ENCODE peak calls at places on chromosomes 2 and 18, in seven cellular contexts. A is GM19239; D is neural crest cell; P is hypothalamus; V is Kasumi-1; B is erythroblast; K is CD8-positive, alpha-beta T cell. U is an unnamed sample.

GRCh38 chr2:47219970-47220369 is 64.9 kb upstream of the STPG4 start:
- DNase-seq in V (no peak), K (no peak), D (no peak), B (no peak), A (no peak), P (no peak), U (no peak)

GRCh38 chr2:1226766-1227165 is 186.5 kb upstream of the TPO start:
- DNase-seq in P (no peak), B (no peak), D (no peak), K (no peak), A (no peak), V (no peak), U (no peak)

GRCh38 chr18:75421656-75422055 is 5.8 kb downstream of the SMIM21 start:
- DNase-seq in P (no peak), K (no peak), B (no peak), V (no peak), D (no peak), A (no peak), U (no peak)

GRCh38 chr2:31414601-31415241 is at the start of gene XDH:
- DNase-seq in A (no peak), V (peak; percentile 4), B (no peak), P (no peak), K (no peak), D (no peak), U (no peak)

GRCh38 chr2:11370377-11371098 is 26.1 kb upstream of the ROCK2 start:
- DNase-seq in B (no peak), D (no peak), K (no peak), A (no peak), V (no peak), P (no peak), U (no peak)

GRCh38 chr18:73318732-73319479 is 451.1 kb upstream of the NETO1 start:
- DNase-seq in B (peak; percentile 35), D (no peak), V (no peak), P (no peak), K (no peak), A (no peak), U (no peak)

GRCh38 chr2:98378901-98379300 is 32.6 kb downstream of the CNGA3 start:
- DNase-seq in D (no peak), A (no peak), K (no peak), P (no peak), B (no peak), V (no peak), U (no peak)

GRCh38 chr18:2656237-2657042 is 914 bp downstream of the SMCHD1 start:
- DNase-seq in B (peak; percentile 83), A (no peak), P (no peak), D (no peak), V (peak; percentile 37), K (peak; percentile 46), U (no peak)

GRCh38 chr2:74740395-74741075 is 86.5 kb downstream of the SEMA4F start:
- DNase-seq in V (peak; percentile 6), A (no peak), B (no peak), D (no peak), K (no peak), P (no peak), U (no peak)

GRCh38 chr2:171522804-171523338 is 597 bp downstream of the CYBRD1 start:
- DNase-seq in V (peak; percentile 69), A (peak; percentile 24), D (peak; percentile 32), B (peak; percentile 71), K (no peak), P (peak; percentile 41), U (peak; percentile 57)

GRCh38 chr2:20654414-20654813 is 3.5 kb upstream of the HS1BP3 start:
- DNase-seq in K (no peak), D (no peak), P (no peak), V (no peak), A (no peak), B (no peak), U (no peak)

GRCh38 chr2:215397632-215398341 is 38.1 kb downstream of the FN1 start:
- DNase-seq in V (no peak), A (no peak), D (no peak), P (no peak), K (no peak), B (no peak), U (no peak)

GRCh38 chr2:84741182-84741822 is 139.6 kb downstream of the TRABD2A start:
- DNase-seq in B (peak; percentile 3), D (no peak), A (peak; percentile 16), V (peak; percentile 16), K (peak; percentile 41), P (no peak), U (no peak)

GRCh38 chr2:202941771-202942170 is 29.7 kb downstream of the CARF start:
- DNase-seq in V (no peak), K (no peak), A (no peak), D (no peak), B (no peak), P (no peak), U (no peak)

GRCh38 chr2:233967163-233967562 is 50.0 kb downstream of the TRPM8 start:
- DNase-seq in P (no peak), A (no peak), D (no peak), V (no peak), K (no peak), B (no peak), U (no peak)

GRCh38 chr18:57915848-57916596 is 112.9 kb upstream of the ATP8B1 start:
- DNase-seq in V (peak; percentile 35), A (peak; percentile 20), B (no peak), D (peak; percentile 2), P (peak; percentile 77), K (no peak), U (peak; percentile 96)

GRCh38 chr18:55069497-55069896 is 110.2 kb upstream of the CCDC68 start:
- DNase-seq in K (no peak), P (no peak), D (no peak), V (no peak), A (no peak), B (no peak), U (no peak)

GRCh38 chr2:236180831-236181453 is 12.8 kb upstream of the GBX2 start:
- DNase-seq in B (peak; percentile 49), A (no peak), K (peak; percentile 20), P (no peak), D (peak; percentile 80), V (peak; percentile 5), U (peak; percentile 50)

U was measured in globus pallidus.